ENCODE peak calls at places on chromosomes 6 and 20, in six cellular contexts. C, H, E, M, K and Y are unnamed samples.

GRCh38 chr6:8100159-8100854 is 2.0 kb downstream of the EEF1E1 start:
- DNase-seq in C (no peak), H (no peak), E (no peak), M (no peak), K (no peak), Y (no peak)

GRCh38 chr6:107606407-107606806 is 116.5 kb downstream of the SOBP start:
- DNase-seq in C (no peak), H (no peak), E (no peak), M (no peak), K (no peak), Y (no peak)

GRCh38 chr6:105072799-105073199 is 107.0 kb downstream of the POPDC3 start:
- DNase-seq in C (no peak), H (no peak), E (no peak), M (peak; percentile 38), K (no peak), Y (no peak)

GRCh38 chr6:49570474-49571079 is 20.1 kb downstream of the C6orf141 start:
- DNase-seq in C (no peak), H (no peak), E (no peak), M (peak; percentile 1), K (no peak), Y (no peak)

GRCh38 chr6:84172574-84172973 is 54.9 kb downstream of the CEP162 start:
- DNase-seq in C (no peak), H (no peak), E (no peak), M (no peak), K (no peak), Y (no peak)

GRCh38 chr20:31523361-31524283 is 9.4 kb downstream of the HM13 start:
- DNase-seq in C (no peak), H (no peak), E (no peak), M (peak; percentile 23), K (no peak), Y (no peak)

GRCh38 chr20:47677314-47678129 is 107.8 kb downstream of the SULF2 start:
- DNase-seq in C (peak; percentile 88), H (no peak), E (peak; percentile 39), M (peak; percentile 16), K (no peak), Y (peak; percentile 11)

GRCh38 chr20:9627219-9627618 is 112.8 kb downstream of the LAMP5 start:
- DNase-seq in C (peak; percentile 36), H (no peak), E (no peak), M (no peak), K (no peak), Y (no peak)

GRCh38 chr6:129215246-129215645 is 332.3 kb downstream of the LAMA2 start:
- DNase-seq in C (no peak), H (no peak), E (no peak), M (no peak), K (no peak), Y (no peak)

GRCh38 chr6:20534906-20535305 is 649 bp downstream of the CDKAL1 start:
- DNase-seq in C (no peak), H (no peak), E (no peak), M (no peak), K (no peak), Y (no peak)

GRCh38 chr20:24677626-24678328 is 208.3 kb downstream of the SYNDIG1 start:
- DNase-seq in C (no peak), H (peak; percentile 23), E (no peak), M (no peak), K (no peak), Y (no peak)

GRCh38 chr20:15220009-15220656 is 882.7 kb upstream of the FLRT3 start:
- DNase-seq in C (no peak), H (no peak), E (no peak), M (no peak), K (no peak), Y (no peak)

GRCh38 chr6:18269253-18269652 is 4.9 kb upstream of the DEK start:
- DNase-seq in C (no peak), H (no peak), E (no peak), M (peak; percentile 32), K (no peak), Y (no peak)

GRCh38 chr6:157774153-157775135 is 48.6 kb upstream of the SNX9 start:
- DNase-seq in C (peak; percentile 60), H (no peak), E (no peak), M (no peak), K (no peak), Y (no peak)

GRCh38 chr20:47493175-47493953 is 8.3 kb upstream of the NCOA3 start:
- DNase-seq in C (no peak), H (peak; percentile 94), E (no peak), M (peak; percentile 63), K (peak; percentile 90), Y (no peak)

GRCh38 chr20:47349365-47350180 is 6.9 kb downstream of the ZMYND8 start:
- DNase-seq in C (no peak), H (no peak), E (no peak), M (peak; percentile 51), K (no peak), Y (no peak)

GRCh38 chr20:2124632-2125131 is 23.1 kb downstream of the STK35 start:
- DNase-seq in C (no peak), H (no peak), E (no peak), M (no peak), K (no peak), Y (no peak)
- H3K27ac ChIP-seq in C (no peak overlapping the region), H (no peak overlapping the region), E (no peak overlapping the region), M (no peak overlapping the region), K (no peak overlapping the region), Y (no peak overlapping the region)

GRCh38 chr6:155147958-155148663 is 115.7 kb upstream of the CLDN20 start:
- DNase-seq in C (no peak), H (no peak), E (no peak), M (no peak), K (no peak), Y (no peak)
- H3K27ac ChIP-seq in C (no peak overlapping the region), H (no peak overlapping the region), E (no peak overlapping the region), M (peak overlapping the region; percentile 20), K (no peak overlapping the region), Y (no peak overlapping the region)

DNA sequence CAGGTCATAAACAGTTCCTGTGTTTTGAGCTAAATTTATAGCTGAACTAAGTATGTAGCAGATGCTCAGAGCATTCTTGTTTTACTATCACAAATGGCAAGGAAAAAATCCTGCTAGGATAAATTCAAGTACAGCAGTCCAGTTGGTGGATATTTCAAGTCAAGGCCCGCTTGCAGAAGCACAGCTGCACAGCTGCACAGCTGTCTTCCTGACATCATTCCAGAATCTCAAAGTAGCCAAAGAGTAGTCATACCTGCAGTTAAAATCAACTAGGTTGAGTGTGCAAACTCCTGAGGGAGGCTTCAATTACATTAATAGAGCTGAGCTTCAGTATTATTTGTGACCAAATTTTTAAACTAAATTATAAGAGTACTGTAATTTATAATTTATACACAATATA is 297.7 kb upstream of the MANEA start:
- DNase-seq in C (no peak), H (no peak), E (no peak), M (no peak), K (no peak), Y (no peak)
- H3K27ac ChIP-seq in C (no peak overlapping the region), H (no peak overlapping the region), E (no peak overlapping the region), M (no peak overlapping the region), K (no peak overlapping the region), Y (no peak overlapping the region)

GRCh38 chr6:34248198-34248726 is 544 bp downstream of the SMIM29 start:
- DNase-seq in C (peak; percentile 74), H (peak; percentile 87), E (no peak), M (peak; percentile 18), K (no peak), Y (no peak)

GRCh38 chr6:34248727-34249468 is at the start of gene SMIM29:
- DNase-seq in C (peak; percentile 98), H (peak; percentile 99), E (peak; percentile 96), M (peak; percentile 91), K (peak; percentile 92), Y (peak; percentile 92)

GRCh38 chr6:34247481-34248197 is 1.2 kb downstream of the SMIM29 start:
- DNase-seq in C (peak; percentile 35), H (peak; percentile 75), E (no peak), M (no peak), K (no peak), Y (no peak)

GRCh38 chr6:34246249-34246562 is 2.6 kb downstream of the SMIM29 start:
- DNase-seq in C (no peak), H (no peak), E (no peak), M (no peak), K (no peak), Y (no peak)

DNA sequence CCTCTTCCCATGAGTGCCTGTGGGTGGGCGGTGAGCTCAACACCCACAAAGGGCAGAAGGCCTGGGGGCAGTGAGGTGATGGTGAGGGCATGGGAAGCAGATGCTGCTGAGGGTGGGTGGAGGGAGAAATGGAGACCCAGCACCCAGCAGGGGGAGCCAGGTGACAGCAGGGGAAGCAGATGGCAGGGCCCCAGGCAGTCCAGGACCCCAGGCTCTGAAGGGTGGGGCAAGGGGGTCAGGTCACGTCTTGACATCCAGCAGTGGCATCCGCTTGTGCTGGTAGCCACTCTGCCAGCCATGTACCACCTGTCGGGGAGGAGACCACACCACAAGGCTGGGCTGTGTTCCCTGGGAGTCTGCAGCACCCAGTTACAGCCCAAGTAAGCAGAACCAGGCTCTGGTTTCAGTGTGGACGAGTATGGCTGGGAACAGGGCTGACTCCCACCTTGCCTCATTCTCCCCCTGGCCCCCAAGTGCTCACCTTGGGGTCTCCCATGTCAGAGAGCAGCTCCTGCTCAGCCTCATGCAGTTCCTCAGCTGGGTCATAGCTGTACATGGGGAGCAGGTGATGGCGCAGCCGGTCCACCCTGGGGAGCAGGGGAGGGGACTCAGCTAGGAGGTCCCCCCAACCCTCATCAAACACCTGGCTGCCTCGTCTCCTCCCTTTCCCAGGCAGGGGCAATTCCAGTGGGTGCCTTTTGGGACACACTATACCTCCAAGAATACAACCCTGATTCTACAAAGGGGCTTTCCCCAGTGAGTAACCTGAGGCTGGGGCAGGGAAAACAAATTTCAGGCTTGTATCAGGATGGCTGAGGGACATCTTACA is 2.0 kb downstream of the SMIM29 start:
- DNase-seq in C (peak; percentile 89), H (peak; percentile 67), E (no peak), M (peak; percentile 46), K (no peak), Y (no peak)
- H3K27ac ChIP-seq in C (no peak overlapping the region), H (no peak overlapping the region), E (peak overlapping the region; percentile 46), M (peak overlapping the region; percentile 15), K (peak overlapping the region; percentile 7), Y (no peak overlapping the region)

GRCh38 chr6:68126089-68126749 is 508.9 kb upstream of the ADGRB3 start:
- DNase-seq in C (no peak), H (no peak), E (no peak), M (no peak), K (no peak), Y (no peak)

GRCh38 chr6:68128211-68128610 is 506.9 kb upstream of the ADGRB3 start:
- DNase-seq in C (no peak), H (no peak), E (no peak), M (no peak), K (no peak), Y (no peak)

GRCh38 chr6:68122032-68122431 is 513.0 kb upstream of the ADGRB3 start:
- DNase-seq in C (no peak), H (no peak), E (no peak), M (no peak), K (no peak), Y (no peak)

GRCh38 chr6:68127066-68127465 is 508.0 kb upstream of the ADGRB3 start:
- DNase-seq in C (no peak), H (no peak), E (no peak), M (no peak), K (no peak), Y (no peak)
- H3K27ac ChIP-seq in C (no peak overlapping the region), H (no peak overlapping the region), E (no peak overlapping the region), M (no peak overlapping the region), K (no peak overlapping the region), Y (no peak overlapping the region)